ENCODE peak calls at places on chromosomes 16 and 17, in four cellular contexts. One of them, this sample, is unnamed. For H3K4me1 and H3K27me3, the result is how much of the 10 kb centered on the place peaks cover.

GRCh38 chr17:63356275-63356905 is 89.7 kb downstream of the CYB561 start:
- DNase-seq in osteoblast: peak
- DNase-seq in PC-3: peak
- DNase-seq in CD4-positive, CD25-positive, alpha-beta regulatory T cell: no peak
- DNase-seq in this sample: no peak

GRCh38 chr17:80953471-80954315 is 37.9 kb upstream of the CHMP6 start:
- DNase-seq in osteoblast: peak
- DNase-seq in PC-3: no peak
- DNase-seq in CD4-positive, CD25-positive, alpha-beta regulatory T cell: no peak
- DNase-seq in this sample: no peak

GRCh38 chr16:85117418-85117817 is 5.1 kb upstream of the CIBAR2 start:
- DNase-seq in osteoblast: peak
- DNase-seq in PC-3: no peak
- DNase-seq in CD4-positive, CD25-positive, alpha-beta regulatory T cell: no peak
- DNase-seq in this sample: no peak

GRCh38 chr17:42484304-42484703 is 25.6 kb downstream of the ATP6V0A1 start:
- DNase-seq in osteoblast: no peak
- DNase-seq in PC-3: no peak
- DNase-seq in CD4-positive, CD25-positive, alpha-beta regulatory T cell: peak
- DNase-seq in this sample: peak

GRCh38 chr16:67399749-67400704 is 6.7 kb upstream of the TPPP3 start:
- DNase-seq in osteoblast: peak
- DNase-seq in PC-3: no peak
- DNase-seq in CD4-positive, CD25-positive, alpha-beta regulatory T cell: no peak
- DNase-seq in this sample: no peak

GRCh38 chr17:78557598-78558039 is 19.6 kb downstream of the DNAH17 start:
- DNase-seq in osteoblast: peak
- DNase-seq in PC-3: peak
- DNase-seq in CD4-positive, CD25-positive, alpha-beta regulatory T cell: no peak
- DNase-seq in this sample: no peak

GRCh38 chr17:83194189-83194565 is 114.8 kb downstream of the METRNL start:
- DNase-seq in osteoblast: peak
- DNase-seq in PC-3: no peak
- DNase-seq in CD4-positive, CD25-positive, alpha-beta regulatory T cell: no peak
- DNase-seq in this sample: no peak

GRCh38 chr17:50182783-50183438 is 17.1 kb downstream of the SGCA start:
- DNase-seq in osteoblast: peak
- DNase-seq in PC-3: no peak
- DNase-seq in CD4-positive, CD25-positive, alpha-beta regulatory T cell: no peak
- DNase-seq in this sample: no peak

GRCh38 chr17:66240013-66240412 is 10.8 kb upstream of the APOH start:
- DNase-seq in osteoblast: no peak
- DNase-seq in PC-3: no peak
- DNase-seq in CD4-positive, CD25-positive, alpha-beta regulatory T cell: no peak
- DNase-seq in this sample: no peak

GRCh38 chr17:37551788-37552187 is 57.4 kb downstream of the SYNRG start:
- DNase-seq in osteoblast: no peak
- DNase-seq in PC-3: no peak
- DNase-seq in CD4-positive, CD25-positive, alpha-beta regulatory T cell: no peak
- DNase-seq in this sample: no peak

GRCh38 chr17:2863204-2863603 is 67.0 kb downstream of the RAP1GAP2 start:
- DNase-seq in osteoblast: no peak
- DNase-seq in PC-3: no peak
- DNase-seq in CD4-positive, CD25-positive, alpha-beta regulatory T cell: no peak
- DNase-seq in this sample: no peak

GRCh38 chr16:49075709-49076108 is 205.9 kb downstream of the CBLN1 start:
- DNase-seq in osteoblast: no peak
- DNase-seq in PC-3: no peak
- DNase-seq in CD4-positive, CD25-positive, alpha-beta regulatory T cell: no peak
- DNase-seq in this sample: no peak

GRCh38 chr17:2067559-2067958 is 12.7 kb downstream of the HIC1 start:
- DNase-seq in osteoblast: peak
- DNase-seq in PC-3: no peak
- DNase-seq in CD4-positive, CD25-positive, alpha-beta regulatory T cell: no peak
- DNase-seq in this sample: no peak

GRCh38 chr17:63939401-63939800 is 7.3 kb upstream of the CD79B start:
- DNase-seq in osteoblast: peak
- DNase-seq in PC-3: no peak
- DNase-seq in CD4-positive, CD25-positive, alpha-beta regulatory T cell: no peak
- DNase-seq in this sample: no peak

GRCh38 chr17:83065660-83066542 is 13.5 kb upstream of the METRNL start:
- DNase-seq in osteoblast: peak
- DNase-seq in PC-3: no peak
- DNase-seq in CD4-positive, CD25-positive, alpha-beta regulatory T cell: no peak
- DNase-seq in this sample: no peak

GRCh38 chr17:4580291-4580690 is 4.0 kb upstream of the SMTNL2 start:
- DNase-seq in osteoblast: no peak
- DNase-seq in PC-3: no peak
- DNase-seq in CD4-positive, CD25-positive, alpha-beta regulatory T cell: no peak
- DNase-seq in this sample: no peak

GRCh38 chr17:39486242-39486641 is 25.0 kb downstream of the CDK12 start:
- DNase-seq in osteoblast: peak
- DNase-seq in PC-3: peak
- DNase-seq in CD4-positive, CD25-positive, alpha-beta regulatory T cell: no peak
- DNase-seq in this sample: no peak

GRCh38 chr17:76278952-76279741 is 14.0 kb downstream of the UBALD2 start:
- DNase-seq in osteoblast: peak
- DNase-seq in PC-3: peak
- DNase-seq in CD4-positive, CD25-positive, alpha-beta regulatory T cell: peak
- DNase-seq in this sample: peak

GRCh38 chr17:68198931-68199836 is 48.7 kb upstream of the AMZ2 start:
- DNase-seq in osteoblast: peak
- DNase-seq in PC-3: peak
- DNase-seq in CD4-positive, CD25-positive, alpha-beta regulatory T cell: peak
- DNase-seq in this sample: peak

GRCh38 chr16:68985268-68985667 is 120.2 kb upstream of the HAS3 start:
- DNase-seq in osteoblast: no peak
- DNase-seq in PC-3: peak
- DNase-seq in CD4-positive, CD25-positive, alpha-beta regulatory T cell: no peak
- DNase-seq in this sample: no peak

GRCh38 chr17:1577186-1577585 is 14.6 kb upstream of the PITPNA start:
- DNase-seq in osteoblast: peak
- DNase-seq in PC-3: peak
- DNase-seq in CD4-positive, CD25-positive, alpha-beta regulatory T cell: no peak
- DNase-seq in this sample: no peak

GRCh38 chr17:47720754-47721533 is 12.1 kb upstream of the TBX21 start:
- DNase-seq in osteoblast: no peak
- DNase-seq in PC-3: peak
- DNase-seq in CD4-positive, CD25-positive, alpha-beta regulatory T cell: peak
- DNase-seq in this sample: peak

GRCh38 chr16:85681255-85681654 is 7.5 kb downstream of the GINS2 start:
- DNase-seq in osteoblast: peak
- DNase-seq in PC-3: no peak
- DNase-seq in CD4-positive, CD25-positive, alpha-beta regulatory T cell: no peak
- DNase-seq in this sample: no peak

GRCh38 chr17:61389670-61390478 is 9.8 kb upstream of the TBX2 start:
- DNase-seq in osteoblast: peak
- DNase-seq in PC-3: peak
- DNase-seq in CD4-positive, CD25-positive, alpha-beta regulatory T cell: no peak
- DNase-seq in this sample: peak

GRCh38 chr16:87822002-87822390 is 47.3 kb downstream of the SLC7A5 start:
- DNase-seq in osteoblast: no peak
- DNase-seq in PC-3: no peak
- DNase-seq in CD4-positive, CD25-positive, alpha-beta regulatory T cell: no peak
- DNase-seq in this sample: no peak

GRCh38 chr17:63191610-63192009 is 225.6 kb downstream of the TANC2 start:
- DNase-seq in osteoblast: no peak
- DNase-seq in PC-3: no peak
- DNase-seq in CD4-positive, CD25-positive, alpha-beta regulatory T cell: no peak
- DNase-seq in this sample: no peak

GRCh38 chr17:55158439-55158838 is 106.3 kb upstream of the HLF start:
- DNase-seq in osteoblast: no peak
- DNase-seq in PC-3: peak
- DNase-seq in CD4-positive, CD25-positive, alpha-beta regulatory T cell: no peak
- DNase-seq in this sample: no peak

GRCh38 chr16:85583491-85584181 is 29.5 kb upstream of the GSE1 start:
- DNase-seq in osteoblast: peak
- DNase-seq in PC-3: no peak
- DNase-seq in CD4-positive, CD25-positive, alpha-beta regulatory T cell: no peak
- DNase-seq in this sample: peak

GRCh38 chr16:31201511-31202401 is 804 bp downstream of the PYCARD start:
- DNase-seq in osteoblast: peak
- DNase-seq in PC-3: no peak
- DNase-seq in CD4-positive, CD25-positive, alpha-beta regulatory T cell: no peak
- DNase-seq in this sample: no peak

GRCh38 chr16:14289692-14290340 is 218.7 kb downstream of the MRTFB start:
- DNase-seq in osteoblast: no peak
- DNase-seq in PC-3: peak
- DNase-seq in CD4-positive, CD25-positive, alpha-beta regulatory T cell: no peak
- DNase-seq in this sample: no peak

GRCh38 chr17:58319181-58320162 is 9.1 kb downstream of the TSPOAP1 start:
- DNase-seq in osteoblast: peak
- DNase-seq in PC-3: no peak
- DNase-seq in CD4-positive, CD25-positive, alpha-beta regulatory T cell: peak
- DNase-seq in this sample: no peak

GRCh38 chr17:82970067-82970466 is 109.3 kb upstream of the METRNL start:
- DNase-seq in osteoblast: peak
- DNase-seq in PC-3: no peak
- DNase-seq in CD4-positive, CD25-positive, alpha-beta regulatory T cell: no peak
- DNase-seq in this sample: no peak

GRCh38 chr16:57590654-57591085 is 37.8 kb upstream of the ADGRG1 start:
- DNase-seq in osteoblast: peak
- DNase-seq in PC-3: peak
- DNase-seq in CD4-positive, CD25-positive, alpha-beta regulatory T cell: no peak
- DNase-seq in this sample: no peak

GRCh38 chr16:83995756-83996155 is 27.7 kb downstream of the NECAB2 start:
- DNase-seq in osteoblast: no peak
- DNase-seq in PC-3: no peak
- DNase-seq in CD4-positive, CD25-positive, alpha-beta regulatory T cell: no peak
- DNase-seq in this sample: no peak

GRCh38 chr16:27816561-27816960 is 247.0 kb downstream of the GSG1L start:
- DNase-seq in osteoblast: no peak
- DNase-seq in PC-3: no peak
- DNase-seq in CD4-positive, CD25-positive, alpha-beta regulatory T cell: no peak
- DNase-seq in this sample: no peak

GRCh38 chr16:48537909-48538745 is 71.9 kb downstream of the N4BP1 start:
- DNase-seq in osteoblast: no peak
- DNase-seq in PC-3: no peak
- DNase-seq in CD4-positive, CD25-positive, alpha-beta regulatory T cell: no peak
- DNase-seq in this sample: no peak

GRCh38 chr17:18993876-18994275 is 10.7 kb downstream of the FAM83G start:
- DNase-seq in osteoblast: no peak
- DNase-seq in PC-3: no peak
- DNase-seq in CD4-positive, CD25-positive, alpha-beta regulatory T cell: no peak
- DNase-seq in this sample: no peak

DNA sequence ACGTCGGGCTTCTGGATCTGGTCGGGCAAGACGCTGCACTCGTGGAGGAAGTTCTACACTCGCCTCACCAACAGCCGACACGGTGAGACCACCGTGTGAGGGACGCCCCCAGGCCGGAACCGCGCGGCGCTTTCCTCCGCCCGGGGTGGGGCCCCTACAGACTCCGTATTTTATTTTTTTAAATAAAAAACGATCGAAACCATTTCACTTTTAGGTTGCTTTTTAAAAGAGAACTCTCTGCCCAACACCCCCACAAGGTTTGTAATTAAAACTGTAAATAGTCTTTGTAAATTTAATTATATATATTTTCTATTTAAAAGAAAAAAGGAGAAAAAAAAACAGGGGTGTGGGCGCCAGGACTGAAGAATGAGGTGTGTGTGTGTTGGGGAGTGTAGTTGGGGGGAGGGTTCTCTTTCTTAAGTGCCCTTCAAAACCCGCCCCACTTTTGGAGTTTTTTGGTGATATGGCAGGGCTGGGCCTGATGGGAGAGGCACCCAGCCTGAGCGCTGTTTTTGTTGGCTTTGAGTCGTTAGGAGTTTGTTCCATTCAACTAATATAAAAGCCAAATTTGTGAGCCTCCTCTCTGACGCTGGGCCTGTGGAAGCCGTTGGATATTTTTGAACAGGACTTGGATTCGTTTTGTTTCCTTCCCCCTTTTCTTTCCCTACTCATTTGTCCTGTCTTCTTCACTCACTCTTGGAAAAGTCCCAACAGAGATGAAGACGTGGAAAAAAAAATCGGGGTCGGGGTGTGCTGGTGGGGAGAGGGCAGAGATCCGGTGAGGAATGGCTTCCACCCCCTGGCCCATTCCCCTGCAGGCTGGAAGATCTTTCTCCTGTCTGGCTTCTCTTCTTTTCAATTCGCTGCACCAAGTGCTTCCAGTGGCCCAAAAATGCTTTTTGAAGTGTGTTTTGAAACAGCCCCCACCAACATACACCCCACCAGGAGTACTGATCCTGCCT is 2.3 kb downstream of the FZD2 start:
- DNase-seq in osteoblast: peak
- DNase-seq in PC-3: no peak
- DNase-seq in CD4-positive, CD25-positive, alpha-beta regulatory T cell: no peak
- DNase-seq in this sample: no peak
- H3K4me1 ChIP-seq in osteoblast: under half
- H3K4me1 ChIP-seq in PC-3: under half
- H3K4me1 ChIP-seq in CD4-positive, CD25-positive, alpha-beta regulatory T cell: under half
- H3K4me1 ChIP-seq in this sample: under half

GRCh38 chr17:6780886-6781285 is 4.9 kb downstream of the FBXO39 start:
- DNase-seq in osteoblast: peak
- DNase-seq in PC-3: no peak
- DNase-seq in CD4-positive, CD25-positive, alpha-beta regulatory T cell: no peak
- DNase-seq in this sample: no peak
- H3K27me3 ChIP-seq in osteoblast: under half
- H3K27me3 ChIP-seq in PC-3: under half
- H3K27me3 ChIP-seq in CD4-positive, CD25-positive, alpha-beta regulatory T cell: under half
- H3K27me3 ChIP-seq in this sample: under half

GRCh38 chr16:75266738-75267630 is 15.6 kb upstream of the BCAR1 start:
- DNase-seq in osteoblast: peak
- DNase-seq in PC-3: no peak
- DNase-seq in CD4-positive, CD25-positive, alpha-beta regulatory T cell: no peak
- DNase-seq in this sample: no peak
- H3K4me3 ChIP-seq in osteoblast: no peak
- H3K4me3 ChIP-seq in PC-3: no peak
- H3K4me3 ChIP-seq in CD4-positive, CD25-positive, alpha-beta regulatory T cell: no peak
- H3K4me3 ChIP-seq in this sample: no peak

GRCh38 chr16:78271981-78272380 is 172.5 kb downstream of the WWOX start:
- DNase-seq in osteoblast: no peak
- DNase-seq in PC-3: no peak
- DNase-seq in CD4-positive, CD25-positive, alpha-beta regulatory T cell: no peak
- DNase-seq in this sample: no peak
- H3K4me1 ChIP-seq in osteoblast: under half
- H3K4me1 ChIP-seq in PC-3: under half
- H3K4me1 ChIP-seq in CD4-positive, CD25-positive, alpha-beta regulatory T cell: under half
- H3K4me1 ChIP-seq in this sample: under half

DNA sequence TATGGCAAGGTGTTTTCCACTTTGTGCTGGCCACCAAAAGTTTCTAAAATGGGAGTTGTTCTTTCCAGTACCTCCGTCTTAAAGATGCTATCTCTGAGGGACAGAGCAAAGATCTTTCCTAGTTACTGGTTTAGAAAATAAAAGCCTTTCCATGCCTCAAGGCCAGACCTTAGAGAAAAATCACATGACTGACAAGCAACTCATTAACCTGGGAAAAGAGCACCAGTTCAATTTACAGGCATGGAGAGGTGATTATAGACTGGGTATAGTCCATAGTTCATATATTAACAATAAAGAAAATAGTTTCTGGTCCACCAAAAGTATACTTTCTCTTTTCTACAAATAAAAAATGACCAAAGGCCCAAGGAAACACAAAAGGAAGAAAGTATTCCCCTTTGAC is 230.7 kb downstream of the TOX3 start:
- DNase-seq in osteoblast: no peak
- DNase-seq in PC-3: no peak
- DNase-seq in CD4-positive, CD25-positive, alpha-beta regulatory T cell: no peak
- DNase-seq in this sample: no peak
- H3K27me3 ChIP-seq in osteoblast: under half
- H3K27me3 ChIP-seq in PC-3: under half
- H3K27me3 ChIP-seq in CD4-positive, CD25-positive, alpha-beta regulatory T cell: under half
- H3K27me3 ChIP-seq in this sample: under half

This sample was measured in CD8-positive, alpha-beta T cell.